ENCODE peak calls at places on chromosomes 6 and 20, in seven cellular contexts. B, E, F, R, T, J and G are unnamed samples.
A peak's percentile ranks its signal among the peaks of the same experiment; 100 is the strongest.

GRCh38 chr20:44761423-44761822 is 15.8 kb downstream of the KCNK15 start:
- DNase-seq in E (no peak), B (no peak), R (no peak), F (no peak), J (no peak), T (no peak), G (no peak)

GRCh38 chr20:36461600-36462439 is 79.5 kb upstream of the MYL9 start:
- DNase-seq in R (peak; percentile 43), T (peak; percentile 76), J (no peak), F (peak; percentile 85), B (no peak), E (peak; percentile 61), G (peak; percentile 32)

GRCh38 chr6:125844989-125845388 is 54.2 kb downstream of the NCOA7 start:
- DNase-seq in T (no peak), R (no peak), E (no peak), J (no peak), F (no peak), B (no peak), G (no peak)

GRCh38 chr6:127966616-127967015 is 65.8 kb upstream of the THEMIS start:
- DNase-seq in E (no peak), J (no peak), B (no peak), R (no peak), F (no peak), T (no peak), G (no peak)

GRCh38 chr20:57397004-57397692 is 6.0 kb downstream of the RBM38 start:
- DNase-seq in B (no peak), T (peak; percentile 47), E (no peak), J (no peak), R (no peak), F (peak; percentile 66), G (no peak)

GRCh38 chr20:57928181-57928967 is 218.6 kb upstream of the PMEPA1 start:
- DNase-seq in T (no peak), B (no peak), F (no peak), R (no peak), E (peak; percentile 46), J (no peak), G (no peak)

GRCh38 chr6:136952714-136953260 is 30.7 kb downstream of the SLC35D3 start:
- DNase-seq in F (no peak), T (no peak), R (no peak), B (no peak), J (no peak), E (no peak), G (no peak)

GRCh38 chr6:162528538-162528937 is 199.0 kb downstream of the PRKN start:
- DNase-seq in J (no peak), T (no peak), E (no peak), R (no peak), B (no peak), F (no peak), G (no peak)

GRCh38 chr20:5013682-5014447 is 12.6 kb upstream of the SLC23A2 start:
- DNase-seq in F (no peak), E (no peak), R (no peak), B (no peak), T (no peak), J (no peak), G (no peak)

GRCh38 chr6:20680697-20681165 is 146.5 kb downstream of the CDKAL1 start:
- DNase-seq in R (no peak), E (no peak), B (no peak), J (no peak), T (no peak), F (no peak), G (no peak)

GRCh38 chr6:92047886-92048285 is 1371.5 kb downstream of the EPHA7 start:
- DNase-seq in J (no peak), R (no peak), E (no peak), F (no peak), B (no peak), T (no peak), G (no peak)

GRCh38 chr6:104955927-104956662 is 812 bp upstream of the LIN28B start:
- DNase-seq in J (no peak), T (no peak), R (no peak), B (no peak), F (no peak), E (no peak), G (no peak)

GRCh38 chr20:38673261-38673660 is 51.0 kb upstream of the SLC32A1 start:
- DNase-seq in J (no peak), E (no peak), B (no peak), T (no peak), F (no peak), R (no peak), G (no peak)

GRCh38 chr6:157892363-157892878 is 69.4 kb downstream of the SNX9 start:
- DNase-seq in F (no peak), T (no peak), E (no peak), R (no peak), J (no peak), B (no peak), G (no peak)

GRCh38 chr6:361411-362132 is 30.0 kb upstream of the IRF4 start:
- DNase-seq in T (peak; percentile 62), J (no peak), E (no peak), F (no peak), R (no peak), B (no peak), G (no peak)

GRCh38 chr6:154502564-154502963 is 7.9 kb downstream of the CNKSR3 start:
- DNase-seq in T (no peak), F (peak; percentile 42), B (no peak), R (no peak), E (no peak), J (no peak), G (no peak)

GRCh38 chr20:31674895-31675827 is 37.4 kb downstream of the COX4I2 start:
- DNase-seq in F (peak; percentile 79), T (peak; percentile 73), R (peak; percentile 71), B (no peak), J (no peak), E (peak; percentile 36), G (no peak)

GRCh38 chr20:47887064-47887463 is 101.8 kb upstream of the SULF2 start:
- DNase-seq in R (no peak), F (no peak), E (no peak), J (no peak), B (no peak), T (no peak), G (no peak)

GRCh38 chr6:106749611-106750010 is 120.2 kb downstream of the QRSL1 start:
- DNase-seq in E (no peak), F (no peak), B (no peak), T (no peak), J (no peak), R (no peak), G (no peak)

GRCh38 chr6:28537065-28537464 is 11.4 kb downstream of the GPX5 start:
- DNase-seq in E (no peak), R (no peak), F (no peak), J (no peak), B (no peak), T (no peak), G (no peak)

GRCh38 chr6:46104209-46104608 is 25.6 kb upstream of the ENPP4 start:
- DNase-seq in E (no peak), J (no peak), R (no peak), T (no peak), F (no peak), B (no peak), G (no peak)

GRCh38 chr6:7687145-7688113 is 38.5 kb upstream of the BMP6 start:
- DNase-seq in R (no peak), F (no peak), B (no peak), J (no peak), E (no peak), T (no peak), G (no peak)

GRCh38 chr6:2852921-2853322 is 11.3 kb upstream of the SERPINB1 start:
- DNase-seq in E (no peak), B (peak; percentile 44), F (no peak), T (no peak), J (no peak), R (no peak), G (no peak)

GRCh38 chr6:2854394-2854982 is 12.8 kb upstream of the SERPINB1 start:
- DNase-seq in J (no peak), R (no peak), B (peak; percentile 40), T (no peak), E (no peak), F (no peak), G (no peak)

GRCh38 chr6:2853766-2854393 is 12.2 kb upstream of the SERPINB1 start:
- DNase-seq in B (peak; percentile 49), T (no peak), F (no peak), J (peak; percentile 87), E (peak; percentile 49), R (no peak), G (no peak)

GRCh38 chr6:2857185-2857579 is 15.5 kb upstream of the SERPINB1 start:
- DNase-seq in B (peak; percentile 19), J (no peak), R (no peak), E (no peak), T (no peak), F (peak; percentile 58), G (no peak)

GRCh38 chr6:2855061-2855519 is 13.4 kb upstream of the SERPINB1 start:
- DNase-seq in T (no peak), E (no peak), B (peak; percentile 21), J (no peak), R (no peak), F (no peak), G (no peak)
- H3K4me1 ChIP-seq in T (no peaks in the 10 kb centered on the region), E (no peaks in the 10 kb centered on the region), B (no peaks in the 10 kb centered on the region), J (peaks cover 91% of the 10 kb centered on the region), R (peaks cover 21% of the 10 kb centered on the region), F (peaks cover 20% of the 10 kb centered on the region), G (peaks cover 28% of the 10 kb centered on the region)

GRCh38 chr20:13784893-13785715 is at the start of the genes ESF1 and NDUFAF5:
- DNase-seq in B (peak; percentile 93), T (peak; percentile 96), E (peak; percentile 93), F (peak; percentile 97), J (peak; percentile 95), R (peak; percentile 95), G (peak; percentile 96)
- TF ChIP-seq POLR2A in B (peak; percentile 47), T (peak; percentile 71), E (peak; percentile 43), F (peak; percentile 51), J (peak; percentile 72), R (no peak), G (peak; percentile 32)

GRCh38 chr6:12012566-12013367 is 655 bp downstream of the HIVEP1 start:
- DNase-seq in R (peak; percentile 64), E (peak; percentile 63), J (no peak), T (peak; percentile 77), B (peak; percentile 73), F (peak; percentile 84), G (peak; percentile 61)

GRCh38 chr6:12012231-12012565 is at the start of gene HIVEP1:
- DNase-seq in B (peak; percentile 70), F (peak; percentile 71), T (peak; percentile 69), R (peak; percentile 31), E (peak; percentile 50), J (no peak), G (no peak)

GRCh38 chr6:12009904-12010634 is 2.0 kb upstream of the HIVEP1 start:
- DNase-seq in E (no peak), R (no peak), B (no peak), F (no peak), J (no peak), T (no peak), G (no peak)

GRCh38 chr6:12010635-12011275 is 1.4 kb upstream of the HIVEP1 start:
- DNase-seq in E (peak; percentile 68), F (peak; percentile 89), J (no peak), T (peak; percentile 86), B (peak; percentile 83), R (peak; percentile 66), G (peak; percentile 63)

GRCh38 chr6:12011276-12012112 is 618 bp upstream of the HIVEP1 start:
- DNase-seq in T (peak; percentile 99), J (peak; percentile 91), E (peak; percentile 97), F (peak; percentile 99), B (peak; percentile 97), R (peak; percentile 98), G (peak; percentile 96)
- H3K4me3 ChIP-seq in T (peak overlapping the region; percentile 70), J (peak overlapping the region; percentile 72), E (peak overlapping the region; percentile 80), F (peak overlapping the region; percentile 76), B (peak overlapping the region; percentile 90), R (peak overlapping the region; percentile 59), G (peak overlapping the region; percentile 65)

GRCh38 chr6:159935065-159935464 is 33.8 kb upstream of the IGF2R start:
- DNase-seq in E (no peak), R (no peak), T (no peak), B (no peak), F (no peak), J (no peak), G (no peak)
- H3K4me1 ChIP-seq in E (no peaks in the 10 kb centered on the region), R (peaks cover 3% of the 10 kb centered on the region), T (no peaks in the 10 kb centered on the region), B (no peaks in the 10 kb centered on the region), F (no peaks in the 10 kb centered on the region), J (no peaks in the 10 kb centered on the region), G (no peaks in the 10 kb centered on the region)